ENCODE peak calls at places on chromosomes 2 and 18, in eight cellular contexts. One of them, this sample, is unnamed.

GRCh38 chr18:49630246-49630699 is 68.4 kb downstream of the LIPG start:
- DNase-seq in non-pigmented ciliary epithelial cell: no peak
- DNase-seq in adrenal gland: peak
- DNase-seq in Kasumi-1: no peak
- DNase-seq in A549: no peak
- DNase-seq in GM04504: no peak
- DNase-seq in cortex of kidney: no peak
- DNase-seq in H4: peak
- DNase-seq in this sample: no peak

GRCh38 chr2:239143858-239144712 is 256.7 kb downstream of the HDAC4 start:
- DNase-seq in non-pigmented ciliary epithelial cell: peak
- DNase-seq in adrenal gland: peak
- DNase-seq in Kasumi-1: peak
- DNase-seq in A549: peak
- DNase-seq in GM04504: peak
- DNase-seq in cortex of kidney: no peak
- DNase-seq in H4: peak
- DNase-seq in this sample: peak

GRCh38 chr18:23033079-23033478 is 100.0 kb downstream of the RBBP8 start:
- DNase-seq in non-pigmented ciliary epithelial cell: no peak
- DNase-seq in adrenal gland: no peak
- DNase-seq in Kasumi-1: no peak
- DNase-seq in A549: no peak
- DNase-seq in GM04504: no peak
- DNase-seq in cortex of kidney: no peak
- DNase-seq in H4: no peak
- DNase-seq in this sample: peak

GRCh38 chr2:229715895-229716507 is 1.6 kb upstream of the DNER start:
- DNase-seq in non-pigmented ciliary epithelial cell: no peak
- DNase-seq in adrenal gland: peak
- DNase-seq in Kasumi-1: peak
- DNase-seq in A549: peak
- DNase-seq in GM04504: no peak
- DNase-seq in cortex of kidney: no peak
- DNase-seq in H4: peak
- DNase-seq in this sample: peak

GRCh38 chr2:238549866-238550265 is 123.1 kb downstream of the ASB1 start:
- DNase-seq in non-pigmented ciliary epithelial cell: no peak
- DNase-seq in adrenal gland: no peak
- DNase-seq in Kasumi-1: no peak
- DNase-seq in A549: no peak
- DNase-seq in GM04504: no peak
- DNase-seq in cortex of kidney: no peak
- DNase-seq in H4: no peak
- DNase-seq in this sample: no peak

GRCh38 chr18:47750889-47751423 is 179.5 kb downstream of the SMAD2 start:
- DNase-seq in non-pigmented ciliary epithelial cell: no peak
- DNase-seq in adrenal gland: no peak
- DNase-seq in Kasumi-1: no peak
- DNase-seq in A549: no peak
- DNase-seq in GM04504: no peak
- DNase-seq in cortex of kidney: no peak
- DNase-seq in H4: no peak
- DNase-seq in this sample: no peak

GRCh38 chr2:95231723-95232122 is 24.4 kb downstream of the ZNF892 start:
- DNase-seq in non-pigmented ciliary epithelial cell: no peak
- DNase-seq in adrenal gland: peak
- DNase-seq in Kasumi-1: peak
- DNase-seq in A549: peak
- DNase-seq in GM04504: peak
- DNase-seq in cortex of kidney: no peak
- DNase-seq in H4: peak
- DNase-seq in this sample: peak

GRCh38 chr18:49751427-49752094 is 61.8 kb downstream of the ACAA2 start:
- DNase-seq in non-pigmented ciliary epithelial cell: no peak
- DNase-seq in adrenal gland: no peak
- DNase-seq in Kasumi-1: no peak
- DNase-seq in A549: no peak
- DNase-seq in GM04504: no peak
- DNase-seq in cortex of kidney: no peak
- DNase-seq in H4: no peak
- DNase-seq in this sample: no peak

GRCh38 chr2:150681120-150681796 is 193.8 kb upstream of the RND3 start:
- DNase-seq in non-pigmented ciliary epithelial cell: peak
- DNase-seq in adrenal gland: peak
- DNase-seq in Kasumi-1: peak
- DNase-seq in A549: no peak
- DNase-seq in GM04504: peak
- DNase-seq in cortex of kidney: no peak
- DNase-seq in H4: peak
- DNase-seq in this sample: peak

GRCh38 chr2:63553049-63553448 is 35.2 kb downstream of the WDPCP start:
- DNase-seq in non-pigmented ciliary epithelial cell: peak
- DNase-seq in adrenal gland: peak
- DNase-seq in Kasumi-1: no peak
- DNase-seq in A549: no peak
- DNase-seq in GM04504: no peak
- DNase-seq in cortex of kidney: no peak
- DNase-seq in H4: no peak
- DNase-seq in this sample: no peak

GRCh38 chr2:36385603-36386002 is 30.0 kb downstream of the CRIM1 start:
- DNase-seq in non-pigmented ciliary epithelial cell: no peak
- DNase-seq in adrenal gland: no peak
- DNase-seq in Kasumi-1: no peak
- DNase-seq in A549: no peak
- DNase-seq in GM04504: no peak
- DNase-seq in cortex of kidney: no peak
- DNase-seq in H4: no peak
- DNase-seq in this sample: no peak

GRCh38 chr2:237604960-237605359 is 14.4 kb upstream of the RAB17 start:
- DNase-seq in non-pigmented ciliary epithelial cell: no peak
- DNase-seq in adrenal gland: no peak
- DNase-seq in Kasumi-1: no peak
- DNase-seq in A549: no peak
- DNase-seq in GM04504: no peak
- DNase-seq in cortex of kidney: no peak
- DNase-seq in H4: no peak
- DNase-seq in this sample: peak

GRCh38 chr18:11089931-11090715 is 59.2 kb downstream of the PIEZO2 start:
- DNase-seq in non-pigmented ciliary epithelial cell: no peak
- DNase-seq in adrenal gland: no peak
- DNase-seq in Kasumi-1: peak
- DNase-seq in A549: no peak
- DNase-seq in GM04504: no peak
- DNase-seq in cortex of kidney: no peak
- DNase-seq in H4: no peak
- DNase-seq in this sample: no peak

GRCh38 chr2:182048088-182048487 is 62.4 kb downstream of the PPP1R1C start:
- DNase-seq in non-pigmented ciliary epithelial cell: no peak
- DNase-seq in adrenal gland: no peak
- DNase-seq in Kasumi-1: no peak
- DNase-seq in A549: no peak
- DNase-seq in GM04504: no peak
- DNase-seq in cortex of kidney: no peak
- DNase-seq in H4: no peak
- DNase-seq in this sample: no peak

GRCh38 chr2:180953550-180953949 is 26.9 kb upstream of the UBE2E3 start:
- DNase-seq in non-pigmented ciliary epithelial cell: no peak
- DNase-seq in adrenal gland: no peak
- DNase-seq in Kasumi-1: no peak
- DNase-seq in A549: no peak
- DNase-seq in GM04504: no peak
- DNase-seq in cortex of kidney: no peak
- DNase-seq in H4: no peak
- DNase-seq in this sample: no peak

GRCh38 chr2:117684919-117685318 is 129.6 kb upstream of the DDX18 start:
- DNase-seq in non-pigmented ciliary epithelial cell: no peak
- DNase-seq in adrenal gland: no peak
- DNase-seq in Kasumi-1: no peak
- DNase-seq in A549: no peak
- DNase-seq in GM04504: no peak
- DNase-seq in cortex of kidney: no peak
- DNase-seq in H4: no peak
- DNase-seq in this sample: no peak

GRCh38 chr2:3345621-3346020 is 32.0 kb downstream of the EIPR1 start:
- DNase-seq in non-pigmented ciliary epithelial cell: no peak
- DNase-seq in adrenal gland: no peak
- DNase-seq in Kasumi-1: no peak
- DNase-seq in A549: no peak
- DNase-seq in GM04504: no peak
- DNase-seq in cortex of kidney: no peak
- DNase-seq in H4: no peak
- DNase-seq in this sample: no peak

GRCh38 chr2:134460583-134460998 is 206.7 kb downstream of the MGAT5 start:
- DNase-seq in non-pigmented ciliary epithelial cell: no peak
- DNase-seq in adrenal gland: peak
- DNase-seq in Kasumi-1: peak
- DNase-seq in A549: peak
- DNase-seq in GM04504: peak
- DNase-seq in cortex of kidney: no peak
- DNase-seq in H4: peak
- DNase-seq in this sample: peak

GRCh38 chr18:50429207-50429948 is 54.5 kb downstream of the SKA1 start:
- DNase-seq in non-pigmented ciliary epithelial cell: peak
- DNase-seq in adrenal gland: peak
- DNase-seq in Kasumi-1: peak
- DNase-seq in A549: no peak
- DNase-seq in GM04504: peak
- DNase-seq in cortex of kidney: no peak
- DNase-seq in H4: no peak
- DNase-seq in this sample: peak

GRCh38 chr18:73564073-73564472 is 583.6 kb downstream of the FBXO15 start:
- DNase-seq in non-pigmented ciliary epithelial cell: peak
- DNase-seq in adrenal gland: no peak
- DNase-seq in Kasumi-1: no peak
- DNase-seq in A549: no peak
- DNase-seq in GM04504: no peak
- DNase-seq in cortex of kidney: no peak
- DNase-seq in H4: peak
- DNase-seq in this sample: peak

GRCh38 chr2:85216051-85216431 is 82.8 kb downstream of the TCF7L1 start:
- DNase-seq in non-pigmented ciliary epithelial cell: no peak
- DNase-seq in adrenal gland: no peak
- DNase-seq in Kasumi-1: no peak
- DNase-seq in A549: no peak
- DNase-seq in GM04504: no peak
- DNase-seq in cortex of kidney: no peak
- DNase-seq in H4: peak
- DNase-seq in this sample: no peak

GRCh38 chr2:109173311-109174171 is 44.5 kb downstream of the SH3RF3 start:
- DNase-seq in non-pigmented ciliary epithelial cell: no peak
- DNase-seq in adrenal gland: peak
- DNase-seq in Kasumi-1: peak
- DNase-seq in A549: no peak
- DNase-seq in GM04504: peak
- DNase-seq in cortex of kidney: no peak
- DNase-seq in H4: peak
- DNase-seq in this sample: no peak

GRCh38 chr2:71578665-71579371 is 125.5 kb downstream of the DYSF start:
- DNase-seq in non-pigmented ciliary epithelial cell: no peak
- DNase-seq in adrenal gland: peak
- DNase-seq in Kasumi-1: no peak
- DNase-seq in A549: no peak
- DNase-seq in GM04504: peak
- DNase-seq in cortex of kidney: no peak
- DNase-seq in H4: no peak
- DNase-seq in this sample: no peak